ENCODE peak calls at places on chromosomes 2 and 18, in eight cellular contexts. T is lower lobe of right lung; V is naive thymus-derived CD4-positive, alpha-beta T cell; M is small intestine; E is GM23248; I is tibial artery; H is CD8-positive, alpha-beta memory T cell; J is left ventricle myocardium inferior. C is an unnamed sample. For H3K27me3, the result is how much of the 10 kb centered on the place peaks cover.

GRCh38 chr18:36130039-36130831 is 536 bp downstream of the ELP2 start:
- DNase-seq in T (no peak), V (no peak), M (no peak), E (peak), I (no peak), H (no peak), J (no peak), C (no peak)

GRCh38 chr2:138814123-138814883 is 34.1 kb upstream of the NXPH2 start:
- DNase-seq in T (no peak), V (no peak), M (no peak), E (no peak), I (no peak), H (no peak), J (no peak), C (no peak)

GRCh38 chr2:46073540-46074018 is 223.6 kb upstream of the EPAS1 start:
- DNase-seq in T (no peak), V (no peak), M (no peak), E (peak), I (no peak), H (no peak), J (no peak), C (no peak)

GRCh38 chr18:80103231-80103630 is 5.8 kb upstream of the ADNP2 start:
- DNase-seq in T (no peak), V (no peak), M (no peak), E (peak), I (peak), H (no peak), J (no peak), C (no peak)

GRCh38 chr2:601387-601698 is 75.9 kb downstream of the TMEM18 start:
- DNase-seq in T (no peak), V (no peak), M (no peak), E (no peak), I (no peak), H (no peak), J (no peak), C (no peak)

GRCh38 chr2:64478502-64479230 is 24.7 kb downstream of the LGALSL start:
- DNase-seq in T (no peak), V (no peak), M (no peak), E (no peak), I (no peak), H (no peak), J (no peak), C (no peak)

GRCh38 chr2:119591523-119591922 is 47.3 kb downstream of the CFAP221 start:
- DNase-seq in T (no peak), V (no peak), M (no peak), E (no peak), I (no peak), H (no peak), J (no peak), C (no peak)

GRCh38 chr2:191557841-191558240 is 120.1 kb upstream of the NABP1 start:
- DNase-seq in T (no peak), V (no peak), M (no peak), E (no peak), I (no peak), H (no peak), J (no peak), C (no peak)

GRCh38 chr18:40687401-40687800 is 1267.6 kb upstream of the PIK3C3 start:
- DNase-seq in T (no peak), V (no peak), M (no peak), E (peak), I (no peak), H (no peak), J (no peak), C (no peak)

GRCh38 chr2:69211686-69212085 is 175.3 kb downstream of the GFPT1 start:
- DNase-seq in T (no peak), V (no peak), M (no peak), E (no peak), I (no peak), H (no peak), J (no peak), C (no peak)

GRCh38 chr2:217438136-217438535 is 564.7 kb downstream of the TNS1 start:
- DNase-seq in T (no peak), V (no peak), M (no peak), E (no peak), I (no peak), H (no peak), J (no peak), C (no peak)

GRCh38 chr2:97011977-97012569 is 25.7 kb upstream of the FAM178B start:
- DNase-seq in T (no peak), V (peak), M (peak), E (peak), I (no peak), H (no peak), J (no peak), C (no peak)

GRCh38 chr18:5746844-5747243 is 148.5 kb downstream of the TMEM200C start:
- DNase-seq in T (no peak), V (no peak), M (no peak), E (peak), I (no peak), H (no peak), J (no peak), C (no peak)

GRCh38 chr2:21162615-21162878 is 38.8 kb downstream of the TDRD15 start:
- DNase-seq in T (no peak), V (no peak), M (no peak), E (no peak), I (no peak), H (no peak), J (no peak), C (no peak)

GRCh38 chr2:109020217-109020637 is 31.2 kb upstream of the EDAR start:
- DNase-seq in T (no peak), V (peak), M (no peak), E (peak), I (no peak), H (no peak), J (no peak), C (no peak)

GRCh38 chr2:113212245-113213060 is 38.7 kb downstream of the PSD4 start:
- DNase-seq in T (no peak), V (no peak), M (no peak), E (no peak), I (peak), H (no peak), J (peak), C (no peak)

GRCh38 chr2:213995400-213996105 is 415.3 kb upstream of the VWC2L start:
- DNase-seq in T (no peak), V (no peak), M (no peak), E (peak), I (no peak), H (no peak), J (no peak), C (no peak)

GRCh38 chr18:79938196-79938595 is 13.3 kb downstream of the SLC66A2 start:
- DNase-seq in T (peak), V (no peak), M (no peak), E (no peak), I (peak), H (no peak), J (no peak), C (peak)

GRCh38 chr2:140654565-140654964 is 1476.3 kb downstream of the LRP1B start:
- DNase-seq in T (no peak), V (no peak), M (no peak), E (no peak), I (no peak), H (no peak), J (no peak), C (no peak)

GRCh38 chr2:61853848-61854434 is at the start of gene FAM161A:
- DNase-seq in T (peak), V (no peak), M (peak), E (peak), I (peak), H (peak), J (peak), C (peak)

GRCh38 chr18:13217466-13217961 is 1.0 kb upstream of the LDLRAD4 start:
- DNase-seq in T (peak), V (peak), M (peak), E (peak), I (peak), H (peak), J (peak), C (peak)

GRCh38 chr2:215695876-215696275 is 260.0 kb upstream of the FN1 start:
- DNase-seq in T (no peak), V (no peak), M (no peak), E (peak), I (no peak), H (no peak), J (no peak), C (no peak)

GRCh38 chr18:63508634-63509033 is 31.9 kb downstream of the SERPINB5 start:
- DNase-seq in T (no peak), V (no peak), M (no peak), E (no peak), I (no peak), H (no peak), J (no peak), C (no peak)

GRCh38 chr2:54471221-54471711 is 15.1 kb downstream of the SPTBN1 start:
- DNase-seq in T (no peak), V (no peak), M (peak), E (peak), I (no peak), H (no peak), J (peak), C (no peak)

GRCh38 chr2:862356-862687 is 88.3 kb upstream of the SNTG2 start:
- DNase-seq in T (no peak), V (no peak), M (no peak), E (no peak), I (no peak), H (no peak), J (no peak), C (no peak)

GRCh38 chr2:10346929-10347558 is 44.3 kb downstream of the HPCAL1 start:
- DNase-seq in T (peak), V (no peak), M (no peak), E (no peak), I (no peak), H (no peak), J (no peak), C (no peak)

GRCh38 chr18:21115519-21116411 is 4.2 kb upstream of the ROCK1 start:
- DNase-seq in T (no peak), V (no peak), M (no peak), E (peak), I (no peak), H (no peak), J (no peak), C (no peak)

GRCh38 chr2:444937-445884 is 157.3 kb upstream of the ALKAL2 start:
- DNase-seq in T (no peak), V (peak), M (no peak), E (no peak), I (no peak), H (peak), J (no peak), C (no peak)

GRCh38 chr2:204871246-204871953 is 326.1 kb downstream of the PARD3B start:
- DNase-seq in T (no peak), V (peak), M (peak), E (peak), I (no peak), H (no peak), J (no peak), C (no peak)

GRCh38 chr2:224369028-224369632 is 32.8 kb downstream of the FAM124B start:
- DNase-seq in T (no peak), V (peak), M (peak), E (peak), I (no peak), H (no peak), J (no peak), C (no peak)

GRCh38 chr2:26500406-26500805 is 22.5 kb upstream of the OTOF start:
- DNase-seq in T (no peak), V (no peak), M (no peak), E (no peak), I (no peak), H (no peak), J (no peak), C (no peak)
- H3K27me3 ChIP-seq in T (under half), V (under half), M (under half), E (under half), I (under half), H (under half), J (under half), C (under half)

DNA sequence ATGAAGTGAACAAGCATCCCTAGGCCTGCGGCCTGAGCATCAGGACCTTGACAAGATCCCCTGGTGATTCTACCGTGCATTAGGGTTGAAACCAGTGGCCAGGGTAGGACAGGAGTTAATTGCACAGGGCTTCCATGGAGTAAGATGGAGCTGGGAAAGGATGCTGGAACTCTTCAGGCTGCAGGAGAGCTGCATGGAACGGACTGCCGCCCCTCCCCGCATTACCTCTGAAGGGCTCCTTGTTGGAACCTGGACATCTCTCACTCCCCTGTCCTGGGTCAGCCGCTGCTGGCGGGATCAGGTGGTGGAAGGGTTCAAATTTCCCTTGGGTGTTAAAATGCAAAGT is 156.6 kb upstream of the ID2 start:
- DNase-seq in T (no peak), V (no peak), M (no peak), E (no peak), I (no peak), H (no peak), J (no peak), C (no peak)
- H3K27ac ChIP-seq in T (peak), V (no peak), M (peak), E (no peak), I (no peak), H (no peak), J (no peak), C (no peak)

GRCh38 chr2:84924173-84925106 is 19.0 kb downstream of the TMSB10 start:
- DNase-seq in T (peak), V (peak), M (peak), E (peak), I (no peak), H (peak), J (no peak), C (peak)
- H3K4me3 ChIP-seq in T (peak), V (no peak), M (no peak), E (peak), I (no peak), H (peak), J (peak), C (no peak)

GRCh38 chr2:222284466-222284865 is 14.3 kb downstream of the PAX3 start:
- DNase-seq in T (no peak), V (no peak), M (no peak), E (no peak), I (no peak), H (no peak), J (no peak), C (no peak)

GRCh38 chr2:222283634-222284033 is 15.2 kb downstream of the PAX3 start:
- DNase-seq in T (no peak), V (no peak), M (no peak), E (no peak), I (no peak), H (no peak), J (no peak), C (no peak)

GRCh38 chr2:222280795-222281194 is 18.0 kb downstream of the PAX3 start:
- DNase-seq in T (no peak), V (no peak), M (no peak), E (no peak), I (no peak), H (no peak), J (no peak), C (no peak)

DNA sequence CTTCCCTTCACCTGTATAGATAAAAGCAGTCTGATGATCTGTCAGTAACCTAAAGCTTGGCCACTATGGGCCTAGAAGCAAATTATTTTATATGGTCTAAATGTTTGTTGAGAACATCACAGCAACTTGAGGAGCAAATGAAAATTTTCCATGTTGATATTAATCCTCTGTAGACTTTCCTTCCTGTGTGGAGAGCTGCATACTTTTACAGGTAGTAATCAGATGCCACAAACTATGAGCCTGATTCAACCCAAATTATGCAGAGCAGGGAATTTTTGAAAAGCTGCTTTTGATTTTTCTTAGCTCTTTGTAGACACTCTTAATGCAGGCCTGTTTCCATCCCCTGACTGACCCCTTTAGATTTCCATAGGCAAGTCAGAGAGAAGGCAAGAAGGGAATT is 17.3 kb downstream of the PAX3 start:
- DNase-seq in T (no peak), V (no peak), M (no peak), E (no peak), I (no peak), H (no peak), J (no peak), C (no peak)
- H3K27me3 ChIP-seq in T (under half), V (under half), M (under half), E (under half), I (under half), H (under half), J (half or more), C (half or more)

GRCh38 chr2:37377187-37377532 is 32.7 kb downstream of the QPCT start:
- DNase-seq in T (no peak), V (peak), M (no peak), E (peak), I (no peak), H (no peak), J (no peak), C (no peak)
- H3K27ac ChIP-seq in T (no peak), V (no peak), M (no peak), E (peak), I (no peak), H (no peak), J (no peak), C (peak)

GRCh38 chr18:27185897-27186296 is 789 bp upstream of the CHST9 start:
- DNase-seq in T (no peak), V (no peak), M (no peak), E (no peak), I (no peak), H (no peak), J (no peak), C (no peak)

GRCh38 chr18:27184115-27185024 is 738 bp downstream of the CHST9 start:
- DNase-seq in T (no peak), V (no peak), M (no peak), E (no peak), I (no peak), H (no peak), J (no peak), C (no peak)

GRCh38 chr18:27181726-27182125 is 3.4 kb downstream of the CHST9 start:
- DNase-seq in T (no peak), V (no peak), M (no peak), E (no peak), I (no peak), H (no peak), J (no peak), C (no peak)

GRCh38 chr18:27188309-27188708 is 3.2 kb upstream of the CHST9 start:
- DNase-seq in T (no peak), V (no peak), M (no peak), E (no peak), I (no peak), H (no peak), J (no peak), C (no peak)

DNA sequence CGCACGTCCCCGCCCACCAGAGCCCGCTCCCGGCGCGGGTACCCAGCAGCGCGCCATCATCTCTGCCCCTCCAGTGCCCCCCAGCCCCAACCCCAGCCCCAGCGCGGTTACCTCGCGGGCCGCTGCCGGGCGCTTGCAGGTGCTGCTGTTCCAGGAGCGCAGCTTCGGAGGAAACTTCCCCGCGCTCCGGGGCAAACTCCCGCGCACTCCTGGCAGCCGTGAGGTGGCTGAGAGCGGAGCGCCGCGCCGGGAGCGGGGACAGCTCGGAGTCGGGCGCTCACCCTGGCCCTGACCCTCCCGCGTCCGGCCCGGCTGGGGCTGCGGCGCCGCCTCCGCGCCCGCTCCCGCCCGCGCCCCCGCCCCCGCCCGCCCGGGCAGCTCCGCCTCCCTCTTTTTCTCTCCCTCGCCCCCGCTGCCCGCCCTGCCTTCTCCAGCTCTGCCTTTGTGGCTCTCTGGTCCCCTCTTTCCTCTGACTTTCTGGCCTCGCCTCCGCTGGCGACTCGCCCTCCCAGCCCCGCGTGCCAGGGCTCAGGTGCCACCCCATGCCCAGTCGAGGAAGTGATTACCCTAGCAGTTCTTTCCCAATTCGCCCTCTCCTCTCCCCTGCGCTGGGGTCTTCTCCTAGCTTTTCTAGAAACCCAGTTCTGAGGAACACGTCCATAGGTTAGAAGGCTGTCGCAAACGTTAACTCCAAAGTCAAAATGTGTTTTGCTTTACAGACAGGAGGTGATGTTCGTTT is at the start of gene CHST9:
- DNase-seq in T (peak), V (no peak), M (no peak), E (no peak), I (no peak), H (no peak), J (peak), C (no peak)
- H3K4me3 ChIP-seq in T (peak), V (no peak), M (no peak), E (no peak), I (no peak), H (no peak), J (peak), C (no peak)

GRCh38 chr2:170369894-170370293 is 191.9 kb downstream of the MYO3B start:
- DNase-seq in T (no peak), V (no peak), M (peak), E (peak), I (no peak), H (no peak), J (no peak), C (no peak)
- H3K27me3 ChIP-seq in T (under half), V (under half), M (under half), E (under half), I (under half), H (under half), J (half or more), C (half or more)

GRCh38 chr2:100292022-100292580 is 30.2 kb downstream of the LONRF2 start:
- DNase-seq in T (peak), V (no peak), M (peak), E (peak), I (no peak), H (peak), J (no peak), C (no peak)
- H3K27ac ChIP-seq in T (peak), V (no peak), M (no peak), E (peak), I (no peak), H (peak), J (no peak), C (peak)